ENCODE peak calls at places on chromosomes 6 and 20, in five cellular contexts. R is NCI-H510A, N is Panc1, W is NCI-H2081, D is left colon. B is an unnamed sample.
A peak's percentile ranks its signal among the peaks of the same experiment; 100 is the strongest.

GRCh38 chr6:158938811-158939254 is 61.2 kb downstream of the RSPH3 start:
- DNase-seq in N (no peak), R (peak; percentile 28), W (no peak), D (peak; percentile 84), B (peak; percentile 17)

GRCh38 chr6:38697846-38698245 is 5.1 kb downstream of the GLO1 start:
- DNase-seq in N (no peak), W (no peak), D (no peak), R (no peak), B (no peak)

GRCh38 chr20:53706511-53707031 is 112.9 kb upstream of the ZNF217 start:
- DNase-seq in R (no peak), W (no peak), D (no peak), N (no peak), B (no peak)

GRCh38 chr6:148561629-148562028 is 185.2 kb upstream of the UST start:
- DNase-seq in N (no peak), R (no peak), W (no peak), D (no peak), B (no peak)

GRCh38 chr6:112044856-112045255 is 9.0 kb upstream of the CCN6 start:
- DNase-seq in N (no peak), D (no peak), W (no peak), R (no peak), B (no peak)

GRCh38 chr20:23282111-23282510 is 68.5 kb upstream of the NXT1 start:
- DNase-seq in R (no peak), D (no peak), N (no peak), W (no peak), B (no peak)

GRCh38 chr20:47438464-47439381 is 63.0 kb upstream of the NCOA3 start:
- DNase-seq in W (no peak), R (no peak), N (no peak), D (no peak), B (no peak)

GRCh38 chr20:64253000-64253383 is 2.6 kb upstream of the PCMTD2 start:
- DNase-seq in R (no peak), W (no peak), N (no peak), D (no peak), B (no peak)

GRCh38 chr6:30998785-30999184 is 11.5 kb upstream of the MUC22 start:
- DNase-seq in D (no peak), N (no peak), W (no peak), R (no peak), B (no peak)

GRCh38 chr6:142903806-142904205 is 41.2 kb downstream of the HIVEP2 start:
- DNase-seq in D (no peak), R (no peak), W (no peak), N (no peak), B (no peak)

GRCh38 chr20:20793570-20793969 is 81.1 kb upstream of the RALGAPA2 start:
- DNase-seq in N (no peak), W (no peak), R (no peak), D (no peak), B (no peak)